ENCODE peak calls at places on chromosomes 7 and 10, in ten cellular contexts. U is stomach; N is stimulated activated CD4-positive, alpha-beta T cell treated with anti-CD3 and anti-CD28 coated beads, TNF-alpha, amount 100 ng/mL, for 24 hours; G is HL-60; Z is astrocyte of the spinal cord; K is fibroblast of mammary gland; Y is hippocampal formation; W is progenitor cell of endocrine pancreas; C is ovary; H is SJSA1. M is an unnamed sample.

GRCh38 chr7:158695726-158696452 is 8.7 kb downstream of the NCAPG2 start:
- DNase-seq in K (peak; percentile 78), C (peak; percentile 62), W (no peak), N (peak; percentile 34), H (peak; percentile 74), Z (peak; percentile 80), Y (peak; percentile 46), G (peak; percentile 91), U (peak; percentile 49), M (peak; percentile 75)

GRCh38 chr7:25849361-25850184 is 302.4 kb upstream of the NFE2L3 start:
- DNase-seq in C (peak; percentile 53), G (no peak), W (no peak), N (no peak), H (peak; percentile 93), U (no peak), Z (peak; percentile 92), Y (no peak), K (peak; percentile 98), M (peak; percentile 72)

GRCh38 chr7:94360926-94361325 is 33.8 kb upstream of the COL1A2 start:
- DNase-seq in K (peak; percentile 41), W (no peak), H (no peak), C (no peak), G (no peak), Z (no peak), N (no peak), Y (no peak), U (no peak), M (no peak)

GRCh38 chr10:70315815-70316214 is 32.0 kb upstream of the NPFFR1 start:
- DNase-seq in W (no peak), G (no peak), C (no peak), K (no peak), H (no peak), U (no peak), N (no peak), Z (no peak), Y (no peak), M (no peak)

GRCh38 chr7:123811056-123811455 is 33.9 kb upstream of the HYAL4 start:
- DNase-seq in K (peak; percentile 56), Y (no peak), W (no peak), H (no peak), N (no peak), U (no peak), Z (no peak), C (no peak), G (no peak), M (no peak)

GRCh38 chr10:38127812-38128211 is 33.7 kb downstream of the ZNF37A start:
- DNase-seq in H (no peak), C (no peak), K (no peak), U (no peak), N (no peak), G (no peak), Y (no peak), W (no peak), Z (no peak), M (no peak)

GRCh38 chr7:85719981-85720963 is 533.4 kb upstream of the SEMA3D start:
- DNase-seq in G (peak; percentile 30), N (no peak), W (no peak), H (no peak), K (peak; percentile 83), C (no peak), Z (peak; percentile 55), U (no peak), Y (no peak), M (peak; percentile 56)

GRCh38 chr7:55074008-55074499 is 55.2 kb downstream of the EGFR start:
- DNase-seq in H (peak; percentile 95), C (no peak), U (peak; percentile 77), Y (no peak), N (no peak), W (no peak), G (no peak), K (peak; percentile 93), Z (peak; percentile 98), M (peak; percentile 84)

GRCh38 chr7:24438232-24438631 is 135.0 kb upstream of the PALS2 start:
- DNase-seq in K (no peak), G (no peak), Z (no peak), C (no peak), Y (no peak), U (no peak), W (no peak), H (no peak), N (no peak), M (no peak)

GRCh38 chr7:46759711-46760480 is 822.0 kb downstream of the TNS3 start:
- DNase-seq in U (no peak), G (no peak), Y (no peak), Z (peak; percentile 70), W (no peak), C (no peak), K (peak; percentile 72), H (no peak), N (no peak), M (peak; percentile 54)

GRCh38 chr7:111363099-111363498 is 199.2 kb downstream of the IMMP2L start:
- DNase-seq in G (no peak), W (no peak), K (peak; percentile 21), N (no peak), Z (peak; percentile 36), C (no peak), Y (no peak), U (no peak), H (no peak), M (peak; percentile 30)

GRCh38 chr10:130336612-130337304 is 200.6 kb downstream of the GLRX3 start:
- DNase-seq in K (no peak), Z (no peak), H (no peak), U (no peak), N (no peak), G (no peak), C (no peak), Y (no peak), W (no peak), M (no peak)

GRCh38 chr10:25552283-25552919 is 377.6 kb downstream of the GPR158 start:
- DNase-seq in K (no peak), N (no peak), U (no peak), Y (no peak), G (no peak), W (no peak), C (no peak), H (no peak), Z (peak; percentile 72), M (no peak)

GRCh38 chr10:118337356-118337755 is 4.8 kb downstream of the FAM204A start:
- DNase-seq in U (no peak), C (no peak), H (no peak), Y (no peak), K (no peak), N (no peak), G (no peak), Z (no peak), W (no peak), M (no peak)

GRCh38 chr10:67903581-67903980 is 19.1 kb downstream of the SIRT1 start:
- DNase-seq in K (no peak), W (no peak), N (no peak), H (no peak), Z (no peak), Y (no peak), C (no peak), U (no peak), G (no peak), M (no peak)

GRCh38 chr10:3366043-3366442 is 193.5 kb upstream of the PITRM1 start:
- DNase-seq in W (no peak), N (no peak), H (no peak), Z (no peak), Y (no peak), C (no peak), K (no peak), G (no peak), U (no peak), M (no peak)

GRCh38 chr7:31462636-31463035 is 51.3 kb upstream of the ITPRID1 start:
- DNase-seq in H (no peak), Y (no peak), K (no peak), Z (no peak), U (no peak), G (no peak), C (no peak), N (no peak), W (no peak), M (no peak)

GRCh38 chr10:5829267-5829666 is 16.0 kb upstream of the GDI2 start:
- DNase-seq in K (no peak), H (no peak), Z (no peak), U (peak; percentile 32), N (no peak), W (no peak), G (no peak), Y (no peak), C (no peak), M (no peak)

GRCh38 chr10:50260791-50261281 is 9.5 kb upstream of the ASAH2 start:
- DNase-seq in G (no peak), Z (no peak), H (no peak), K (no peak), U (no peak), C (no peak), Y (no peak), N (no peak), W (no peak), M (peak; percentile 16)

GRCh38 chr10:125553091-125553490 is 129.9 kb downstream of the TEX36 start:
- DNase-seq in U (no peak), K (no peak), Y (no peak), Z (no peak), G (no peak), C (no peak), W (no peak), N (no peak), H (no peak), M (no peak)

GRCh38 chr7:102248081-102248455 is 38.6 kb upstream of the SH2B2 start:
- DNase-seq in Z (no peak), C (no peak), U (no peak), K (no peak), G (no peak), N (no peak), H (no peak), Y (no peak), W (no peak), M (no peak)

GRCh38 chr7:18473119-18473518 is 22.4 kb upstream of the HDAC9 start:
- DNase-seq in G (no peak), Y (no peak), Z (no peak), W (no peak), N (no peak), U (no peak), H (no peak), C (no peak), K (no peak), M (no peak)

GRCh38 chr7:38550881-38551280 is 80.3 kb downstream of the AMPH start:
- DNase-seq in K (no peak), C (no peak), G (no peak), Y (no peak), W (no peak), N (no peak), H (no peak), Z (no peak), U (no peak), M (no peak)

GRCh38 chr7:92634924-92635519 is 44.8 kb upstream of the FAM133B start:
- DNase-seq in Z (peak; percentile 88), Y (no peak), G (peak; percentile 14), W (no peak), U (no peak), C (no peak), N (no peak), K (peak; percentile 88), H (peak; percentile 53), M (peak; percentile 27)

GRCh38 chr10:100349672-100350071 is 2.6 kb downstream of the SCD start:
- DNase-seq in C (no peak), Y (no peak), W (no peak), N (no peak), U (no peak), K (no peak), Z (no peak), G (no peak), H (no peak), M (no peak)

GRCh38 chr10:84608126-84608525 is 279.7 kb downstream of the CCSER2 start:
- DNase-seq in G (no peak), H (no peak), Y (no peak), Z (no peak), U (no peak), N (no peak), K (no peak), C (no peak), W (no peak), M (no peak)

GRCh38 chr7:88309845-88310244 is 3.2 kb upstream of the STEAP4 start:
- DNase-seq in Y (no peak), Z (no peak), C (no peak), U (no peak), G (no peak), W (no peak), N (no peak), K (peak; percentile 85), H (no peak), M (no peak)

GRCh38 chr7:4634166-4634565 is 47.9 kb upstream of the FOXK1 start:
- DNase-seq in K (peak; percentile 86), Z (no peak), H (no peak), W (no peak), Y (no peak), U (no peak), N (no peak), C (no peak), G (no peak), M (no peak)